ENCODE peak calls at places on chromosomes 4 and X, in six cellular contexts. L is natural killer cell treated with Interleukin-12 subunit alpha and Interleukin-12 subunit beta and Interleukin-15 and Interleukin-18, amount 100 ng/mL, for 72 hours; P is AG04449; U is mucosa of gallbladder; O is GM13976; M is T follicular helper cell. Z is an unnamed sample.

GRCh38 chrX:101803451-101803850 is 128.4 kb downstream of the ZMAT1 start:
- DNase-seq in L (no peak), P (peak; percentile 0), U (no peak), O (no peak), M (no peak), Z (no peak)

GRCh38 chr4:168877779-168878491 is 132.1 kb downstream of the CBR4 start:
- DNase-seq in L (peak; percentile 76), P (no peak), U (peak; percentile 17), O (peak; percentile 63), M (no peak), Z (no peak)

GRCh38 chr4:14225683-14226207 is 598.2 kb upstream of the BOD1L1 start:
- DNase-seq in L (no peak), P (no peak), U (no peak), O (no peak), M (no peak), Z (no peak)

GRCh38 chr4:148108776-148109175 is 333.4 kb downstream of the NR3C2 start:
- DNase-seq in L (no peak), P (no peak), U (no peak), O (no peak), M (no peak), Z (no peak)

GRCh38 chrX:111568356-111568755 is 56.9 kb downstream of the SERTM2 start:
- DNase-seq in L (no peak), P (no peak), U (no peak), O (no peak), M (no peak), Z (no peak)

GRCh38 chrX:95721011-95721410 is 963.6 kb upstream of the DIAPH2 start:
- DNase-seq in L (no peak), P (no peak), U (no peak), O (no peak), M (no peak), Z (no peak)

GRCh38 chr4:3401436-3402171 is 40.2 kb upstream of the HGFAC start:
- DNase-seq in L (no peak), P (no peak), U (no peak), O (no peak), M (no peak), Z (no peak)

GRCh38 chr4:170198742-170199141 is 109.0 kb upstream of the AADAT start:
- DNase-seq in L (no peak), P (no peak), U (no peak), O (no peak), M (no peak), Z (no peak)

GRCh38 chr4:27088491-27088890 is 227.8 kb downstream of the STIM2 start:
- DNase-seq in L (no peak), P (no peak), U (no peak), O (no peak), M (no peak), Z (no peak)

GRCh38 chrX:2501246-2502102 is 698 bp upstream of the DHRSX start:
- DNase-seq in L (no peak), P (no peak), U (no peak), O (peak; percentile 41), M (no peak), Z (peak; percentile 23)